ENCODE peak calls at places on chromosomes 11 and 22, in four cellular contexts. I is colonic mucosa, U is right atrium auricular region, C is H1. N is an unnamed sample. For H3K9me3, the result is how much of the 10 kb centered on the place peaks cover.

GRCh38 chr11:117305145-117305544 is 10.9 kb downstream of the BACE1 start:
- DNase-seq in U (no peak), I (no peak), C (no peak), N (no peak)

GRCh38 chr11:110026823-110027626 is 66.2 kb upstream of the ZC3H12C start:
- DNase-seq in U (no peak), I (no peak), C (no peak), N (no peak)

GRCh38 chr11:79441159-79441875 is 487 bp upstream of the TENM4 start:
- DNase-seq in U (no peak), I (no peak), C (no peak), N (no peak)

GRCh38 chr11:117843666-117844484 is 19.3 kb upstream of the FXYD2 start:
- DNase-seq in I (peak), U (peak), C (no peak), N (peak)

GRCh38 chr11:72534859-72535547 is 100.7 kb upstream of the CLPB start:
- DNase-seq in C (no peak), U (no peak), I (no peak), N (no peak)

GRCh38 chr22:48923909-48924475 is 903.7 kb downstream of the BRD1 start:
- DNase-seq in C (no peak), U (peak), I (no peak), N (no peak)

GRCh38 chr11:12818333-12819015 is 144.3 kb downstream of the TEAD1 start:
- DNase-seq in C (no peak), U (no peak), I (no peak), N (no peak)

GRCh38 chr11:10693509-10694071 is at the start of gene IRAG1:
- DNase-seq in U (no peak), C (no peak), I (peak), N (peak)

GRCh38 chr11:111796696-111797095 is 30.5 kb upstream of the PPP2R1B start:
- DNase-seq in U (no peak), I (peak), C (no peak), N (no peak)

GRCh38 chr11:65181569-65182257 is at the start of gene CAPN1:
- DNase-seq in C (no peak), U (peak), I (peak), N (peak)

GRCh38 chr11:65184146-65184545 is 2.4 kb downstream of the CAPN1 start:
- DNase-seq in U (no peak), C (no peak), I (no peak), N (no peak)

GRCh38 chr11:65182258-65183170 is 786 bp downstream of the CAPN1 start:
- DNase-seq in I (peak), C (no peak), U (no peak), N (peak)

GRCh38 chr11:65185166-65185565 is 3.4 kb downstream of the CAPN1 start:
- DNase-seq in C (no peak), I (no peak), U (no peak), N (no peak)

DNA sequence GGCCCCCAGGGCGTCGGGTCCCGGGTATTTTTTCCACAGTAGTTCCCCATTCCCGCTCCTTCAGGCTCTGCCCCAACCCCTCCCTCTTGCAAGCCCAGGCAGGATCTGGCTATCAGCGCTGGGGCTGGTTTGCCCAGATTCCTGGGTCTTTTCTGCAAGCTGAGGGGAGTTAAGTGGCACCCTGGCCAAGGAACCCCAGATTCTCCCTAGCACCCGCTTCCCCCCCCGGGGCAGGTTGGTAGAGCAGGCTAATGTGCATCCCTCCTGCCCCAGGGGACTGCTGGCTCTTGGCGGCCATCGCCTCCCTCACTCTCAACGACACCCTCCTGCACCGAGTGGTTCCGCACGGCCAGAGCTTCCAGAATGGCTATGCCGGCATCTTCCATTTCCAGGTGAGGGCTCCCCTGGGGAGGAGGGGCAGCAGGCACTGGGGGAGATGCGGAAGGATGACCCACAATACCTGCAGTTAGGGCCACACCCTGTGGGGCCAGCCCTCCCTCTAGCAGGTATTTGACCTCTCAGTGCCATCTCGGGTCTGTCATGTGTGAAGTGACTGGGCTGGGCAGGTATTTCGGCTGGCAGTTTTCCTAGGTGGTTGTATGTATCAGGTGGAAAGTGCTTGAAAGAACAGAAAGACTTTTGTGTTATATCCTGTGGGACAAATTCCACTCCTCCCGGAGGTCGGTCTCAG is 1.6 kb downstream of the CAPN1 start:
- DNase-seq in U (no peak), I (peak), C (no peak), N (peak)
- H3K4me3 ChIP-seq in U (no peak), I (peak), C (peak), N (no peak)

GRCh38 chr22:47822459-47822858 is 1060.0 kb downstream of the TBC1D22A start:
- DNase-seq in U (no peak), C (no peak), I (no peak), N (no peak)

GRCh38 chr22:47817380-47817779 is 1054.9 kb downstream of the TBC1D22A start:
- DNase-seq in I (no peak), C (no peak), U (no peak), N (no peak)

GRCh38 chr22:47816121-47816915 is 1053.9 kb downstream of the TBC1D22A start:
- DNase-seq in C (no peak), U (no peak), I (no peak), N (no peak)

GRCh38 chr22:47814474-47814873 is 1052.0 kb downstream of the TBC1D22A start:
- DNase-seq in U (no peak), I (no peak), C (no peak), N (no peak)

GRCh38 chr22:47818496-47818895 is 1056.0 kb downstream of the TBC1D22A start:
- DNase-seq in U (no peak), I (no peak), C (no peak), N (no peak)
- H3K9me3 ChIP-seq in U (under half), I (under half), C (under half), N (under half)

GRCh38 chr22:22702874-22703570 is 58.6 kb downstream of the GGTLC2 start:
- DNase-seq in I (no peak), C (no peak), U (no peak), N (no peak)

GRCh38 chr22:22700631-22701030 is 56.2 kb downstream of the GGTLC2 start:
- DNase-seq in U (no peak), C (no peak), I (no peak), N (no peak)

GRCh38 chr22:22704156-22704946 is 59.9 kb downstream of the GGTLC2 start:
- DNase-seq in U (no peak), C (no peak), I (no peak), N (no peak)

GRCh38 chr22:22703715-22704114 is 59.3 kb downstream of the GGTLC2 start:
- DNase-seq in I (no peak), C (no peak), U (no peak), N (no peak)

DNA sequence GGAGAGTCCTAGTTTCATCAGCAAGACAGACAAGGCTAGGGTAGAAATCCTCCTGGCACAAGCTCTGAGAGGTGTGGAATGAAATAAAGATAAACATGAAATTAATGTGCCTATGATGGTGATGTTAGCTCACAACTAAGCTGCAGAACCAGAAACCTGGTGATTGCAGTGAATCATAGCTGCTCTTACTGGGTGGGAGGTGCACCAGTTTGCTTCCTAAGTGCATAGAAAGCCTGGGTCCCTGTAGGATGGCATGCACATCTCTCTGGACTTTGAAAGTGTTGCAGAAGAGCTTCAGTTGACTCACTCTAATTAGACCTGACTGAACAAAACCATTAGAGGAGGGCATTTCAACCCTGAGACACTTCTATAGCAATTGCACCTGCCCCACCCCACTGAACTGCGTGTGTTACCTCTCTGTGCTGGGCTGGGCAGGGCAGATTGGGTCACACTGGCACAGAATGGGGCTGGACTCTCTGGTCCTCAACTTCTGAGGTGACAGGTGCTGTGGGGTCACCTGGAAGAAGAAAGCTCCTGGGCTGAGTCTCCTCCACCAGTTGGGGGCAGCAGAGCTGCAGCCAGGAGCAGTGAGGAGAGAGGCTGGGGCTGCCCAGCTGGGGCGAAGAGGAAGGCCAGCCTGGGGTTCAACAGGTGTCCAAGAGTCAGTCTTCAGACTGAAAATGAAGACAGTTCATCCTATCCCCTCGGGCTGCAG is 57.9 kb downstream of the GGTLC2 start:
- DNase-seq in U (no peak), C (no peak), I (peak), N (peak)
- TF ChIP-seq CTCF in U (no peak), C (peak), I (no peak), N (peak)

GRCh38 chr11:64869571-64870175 is 8.7 kb downstream of the EHD1 start:
- DNase-seq in I (no peak), U (no peak), C (no peak), N (no peak)

GRCh38 chr11:64868904-64869570 is 9.4 kb downstream of the EHD1 start:
- DNase-seq in C (no peak), U (no peak), I (no peak), N (no peak)

GRCh38 chr11:64867748-64868462 is 10.5 kb downstream of the EHD1 start:
- DNase-seq in I (no peak), U (no peak), C (no peak), N (no peak)

GRCh38 chr11:64870893-64871849 is 7.2 kb downstream of the EHD1 start:
- DNase-seq in I (peak), U (no peak), C (no peak), N (peak)

GRCh38 chr11:64870176-64870892 is 8.1 kb downstream of the EHD1 start:
- DNase-seq in I (no peak), C (no peak), U (peak), N (no peak)
- H3K4me3 ChIP-seq in I (no peak), C (no peak), U (no peak), N (no peak)